ENCODE peak calls at places on chromosomes 11 and 22, in five cellular contexts. S, N, I, D and C are unnamed samples.

GRCh38 chr11:117734596-117734995 is 62.4 kb downstream of the DSCAML1 start:
- DNase-seq in S (no peak), N (no peak), I (no peak), D (no peak), C (no peak)

GRCh38 chr11:59668188-59668949 is 468 bp downstream of the PATL1 start:
- DNase-seq in S (peak; percentile 53), N (no peak), I (peak; percentile 79), D (peak; percentile 36), C (peak; percentile 81)

GRCh38 chr11:128532571-128533091 is 54.7 kb downstream of the ETS1 start:
- DNase-seq in S (no peak), N (no peak), I (no peak), D (peak; percentile 34), C (peak; percentile 20)

GRCh38 chr22:42577623-42578240 is 24.0 kb downstream of the SERHL2 start:
- DNase-seq in S (no peak), N (no peak), I (no peak), D (no peak), C (no peak)

GRCh38 chr22:38927033-38927789 is 30.2 kb upstream of the APOBEC3A start:
- DNase-seq in S (no peak), N (peak; percentile 7), I (peak; percentile 30), D (peak; percentile 57), C (peak; percentile 85)

GRCh38 chr11:3613998-3614741 is 27.6 kb downstream of the ART5 start:
- DNase-seq in S (no peak), N (no peak), I (no peak), D (no peak), C (no peak)

GRCh38 chr11:30143098-30143705 is 87.6 kb upstream of the FSHB start:
- DNase-seq in S (peak; percentile 25), N (peak; percentile 9), I (peak; percentile 27), D (no peak), C (no peak)

GRCh38 chr11:129798212-129798611 is 17.4 kb upstream of the TMEM45B start:
- DNase-seq in S (no peak), N (no peak), I (no peak), D (no peak), C (no peak)

GRCh38 chr11:104073950-104074349 is 37.5 kb downstream of the DDI1 start:
- DNase-seq in S (no peak), N (peak; percentile 19), I (no peak), D (no peak), C (no peak)

GRCh38 chr11:69892986-69893555 is 73.9 kb upstream of the FGF3 start:
- DNase-seq in S (no peak), N (no peak), I (no peak), D (no peak), C (peak; percentile 8)

GRCh38 chr11:131666006-131666405 is 295.6 kb downstream of the NTM start:
- DNase-seq in S (no peak), N (no peak), I (no peak), D (no peak), C (no peak)

GRCh38 chr11:69041516-69041915 is 7.2 kb upstream of the TPCN2 start:
- DNase-seq in S (no peak), N (no peak), I (no peak), D (no peak), C (no peak)

GRCh38 chr11:61978703-61979661 is 11.5 kb upstream of the FTH1 start:
- DNase-seq in S (no peak), N (no peak), I (peak; percentile 12), D (no peak), C (no peak)

GRCh38 chr22:20239951-20240773 is 28.0 kb downstream of the RTN4R start:
- DNase-seq in S (no peak), N (no peak), I (peak; percentile 66), D (no peak), C (peak; percentile 36)

DNA sequence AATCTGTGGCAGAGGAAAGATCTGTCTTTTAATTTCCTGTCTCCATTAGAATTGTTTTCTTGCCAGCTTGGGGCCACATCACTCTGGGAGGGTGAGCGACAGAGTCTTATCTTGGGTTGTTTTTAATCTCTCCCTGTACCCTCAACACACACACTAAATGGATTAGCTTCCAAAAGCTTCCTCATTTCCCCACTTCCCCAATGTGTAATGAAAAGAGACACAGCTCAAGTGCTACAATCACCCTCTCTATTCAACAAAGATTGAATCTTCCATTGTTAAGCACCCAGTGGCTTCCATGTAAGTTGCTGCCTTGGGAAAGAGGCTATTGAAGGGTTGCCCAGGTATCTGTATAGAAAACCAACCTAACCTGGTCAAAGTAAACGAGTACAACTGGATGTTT is 6.1 kb upstream of the ASCL3 start:
- DNase-seq in S (no peak), N (no peak), I (no peak), D (no peak), C (no peak)
- TF ChIP-seq CREB1 in S (no peak), N (no peak), I (no peak), D (no peak), C (no peak)

DNA sequence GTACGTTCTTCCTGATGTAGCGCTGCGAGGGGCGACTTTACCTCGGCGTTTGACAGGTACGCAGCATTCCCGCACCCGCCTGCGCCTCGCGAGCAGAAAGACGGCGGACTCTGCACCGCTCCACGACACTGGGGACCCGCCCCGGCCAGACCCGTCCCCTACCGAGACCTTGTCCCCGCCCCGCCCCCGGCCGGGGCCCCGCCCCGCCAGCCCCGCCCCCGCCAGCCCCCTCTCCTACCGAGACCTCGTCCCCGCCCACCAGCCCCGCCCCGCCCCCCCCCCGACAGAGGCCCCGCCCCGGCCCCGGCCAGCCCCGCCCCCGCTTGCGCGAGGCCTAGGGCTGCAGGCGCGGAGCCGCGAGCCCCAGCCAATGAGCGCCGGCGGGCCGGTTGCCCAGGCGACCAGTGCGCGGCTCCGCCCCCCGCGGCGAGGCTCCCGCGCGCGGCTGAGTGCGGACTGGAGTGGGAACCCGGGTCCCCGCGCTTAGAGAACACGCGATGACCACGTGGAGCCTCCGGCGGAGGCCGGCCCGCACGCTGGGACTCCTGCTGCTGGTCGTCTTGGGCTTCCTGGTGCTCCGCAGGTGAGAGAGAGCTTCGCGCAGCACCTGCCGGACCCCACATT is at the start of gene GLB1L2:
- DNase-seq in S (peak; percentile 35), N (no peak), I (peak; percentile 99), D (no peak), C (peak; percentile 87)
- TF ChIP-seq ATF3 in S (no peak), N (no peak), I (no peak), D (no peak), C (no peak)

DNA sequence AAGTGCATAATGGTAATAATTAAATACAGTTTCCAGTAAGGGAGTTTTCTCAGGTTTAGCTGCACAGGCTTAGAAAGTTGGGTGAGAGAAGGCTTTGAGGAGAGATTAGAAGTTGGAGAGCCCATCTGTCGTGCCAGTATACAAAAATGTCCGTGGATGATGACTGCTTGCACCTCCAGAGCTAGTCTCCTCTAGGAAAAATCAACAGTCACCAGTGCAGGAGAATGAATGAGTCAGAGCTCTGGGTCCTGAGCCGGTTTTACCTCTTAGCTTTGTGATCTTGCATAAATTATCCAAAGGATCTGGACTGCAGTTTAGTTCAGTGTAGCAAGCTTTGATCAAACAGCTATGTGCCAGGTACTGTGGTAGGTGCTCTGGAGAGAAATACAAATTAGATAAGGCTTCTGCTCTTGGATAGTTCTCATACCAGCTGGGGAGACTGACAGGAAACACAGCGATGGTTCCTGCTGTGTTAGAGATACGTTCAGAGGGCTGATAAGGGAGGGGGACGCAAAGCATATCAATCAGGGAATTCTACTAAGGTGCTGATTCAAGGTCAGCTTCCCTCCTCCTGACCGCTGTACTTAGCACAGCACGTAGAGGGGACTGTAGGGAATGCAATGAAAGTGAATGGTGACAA is 125.9 kb downstream of the TEAD1 start:
- DNase-seq in S (peak; percentile 86), N (no peak), I (peak; percentile 51), D (no peak), C (no peak)
- TF ChIP-seq CREB1 in S (no peak), N (no peak), I (no peak), D (no peak), C (no peak)

GRCh38 chr22:46036558-46037408 is 59.8 kb upstream of the WNT7B start:
- DNase-seq in S (peak; percentile 65), N (no peak), I (peak; percentile 17), D (no peak), C (peak; percentile 28)
- TF ChIP-seq ATF3 in S (no peak), N (no peak), I (no peak), D (no peak), C (no peak)

GRCh38 chr22:37223965-37224551 is 11.8 kb upstream of the SSTR3 start:
- DNase-seq in S (no peak), N (no peak), I (no peak), D (no peak), C (no peak)
- TF ChIP-seq CREB1 in S (no peak), N (peak; percentile 30), I (no peak), D (no peak), C (no peak)

GRCh38 chr22:50217543-50218152 is 16.8 kb downstream of the SELENOO start:
- DNase-seq in S (no peak), N (no peak), I (no peak), D (no peak), C (no peak)
- TF ChIP-seq ATF3 in S (no peak), N (no peak), I (no peak), D (no peak), C (no peak)

GRCh38 chr11:96180341-96180740 is 162.7 kb downstream of the MAML2 start:
- DNase-seq in S (no peak), N (no peak), I (no peak), D (no peak), C (no peak)
- TF ChIP-seq CREB1 in S (no peak), N (no peak), I (no peak), D (no peak), C (no peak)